ENCODE peak calls at places on chromosome 7, in nine cellular contexts. Y is ovary, X is transverse colon, K is vagina, N is heart left ventricle, V is IMR-90, H is tibial nerve, O is HCT116, E is Peyer's patch. L is an unnamed sample.

GRCh38 chr7:159231017-159231416 is 86.3 kb upstream of the VIPR2 start:
- DNase-seq in X (no peak), N (no peak), V (no peak), H (no peak), O (no peak), E (no peak), Y (no peak), K (no peak), L (no peak)

GRCh38 chr7:140059288-140060242 is 3.2 kb downstream of the PARP12 start:
- DNase-seq in N (peak), V (peak), H (no peak), E (no peak), K (peak), Y (peak), X (peak), O (peak), L (no peak)

GRCh38 chr7:149067869-149068268 is 22.6 kb downstream of the ZNF786 start:
- DNase-seq in K (no peak), Y (no peak), V (no peak), E (no peak), X (no peak), O (no peak), N (no peak), H (no peak), L (no peak)

GRCh38 chr7:105743351-105743812 is 133.0 kb downstream of the ATXN7L1 start:
- DNase-seq in V (peak), E (no peak), O (no peak), H (no peak), Y (no peak), N (no peak), X (no peak), K (no peak), L (no peak)

GRCh38 chr7:111558948-111559347 is 3.3 kb downstream of the IMMP2L start:
- DNase-seq in O (no peak), H (no peak), X (no peak), V (peak), E (no peak), N (no peak), K (no peak), Y (no peak), L (no peak)

GRCh38 chr7:90726623-90727022 is 130.5 kb downstream of the CDK14 start:
- DNase-seq in E (no peak), X (peak), K (no peak), N (no peak), O (no peak), V (peak), H (no peak), Y (no peak), L (no peak)

GRCh38 chr7:150955519-150956394 is 22.4 kb downstream of the KCNH2 start:
- DNase-seq in O (no peak), K (no peak), N (peak), E (no peak), Y (peak), V (peak), H (no peak), X (peak), L (no peak)

GRCh38 chr7:74355091-74355490 is 65.9 kb downstream of the CLIP2 start:
- DNase-seq in E (no peak), V (peak), N (no peak), O (peak), K (no peak), Y (peak), H (peak), X (peak), L (no peak)

GRCh38 chr7:32070406-32071360 is at the start of gene PDE1C:
- DNase-seq in K (peak), Y (no peak), H (no peak), N (peak), X (no peak), V (peak), E (no peak), O (no peak), L (peak)

GRCh38 chr7:148883233-148884048 is 650 bp downstream of the EZH2 start:
- DNase-seq in K (no peak), V (no peak), O (no peak), E (peak), X (peak), Y (peak), N (peak), H (peak), L (peak)

GRCh38 chr7:42624471-42624870 is 287.4 kb downstream of the C7orf25 start:
- DNase-seq in X (no peak), E (no peak), V (no peak), K (no peak), O (no peak), Y (no peak), H (no peak), N (no peak), L (no peak)

GRCh38 chr7:20241491-20242261 is 24.5 kb upstream of the MACC1 start:
- DNase-seq in E (no peak), Y (no peak), X (no peak), N (no peak), H (no peak), K (no peak), O (no peak), V (peak), L (no peak)

GRCh38 chr7:157886711-157887110 is 549.9 kb downstream of the DNAJB6 start:
- DNase-seq in H (no peak), V (no peak), E (no peak), Y (no peak), N (no peak), X (no peak), O (no peak), K (no peak), L (no peak)

GRCh38 chr7:117053407-117053806 is 100.1 kb downstream of the ST7 start:
- DNase-seq in V (no peak), K (no peak), N (no peak), X (no peak), E (no peak), H (no peak), O (no peak), Y (no peak), L (no peak)

GRCh38 chr7:18860226-18860625 is 257.2 kb downstream of the TWIST1 start:
- DNase-seq in E (no peak), K (no peak), V (no peak), N (no peak), O (no peak), Y (no peak), H (no peak), X (no peak), L (no peak)

GRCh38 chr7:134723904-134724303 is 55.5 kb upstream of the CALD1 start:
- DNase-seq in X (no peak), V (no peak), H (no peak), O (no peak), Y (no peak), N (no peak), E (no peak), K (no peak), L (no peak)

GRCh38 chr7:69927461-69927860 is 329.2 kb downstream of the AUTS2 start:
- DNase-seq in O (no peak), Y (no peak), N (no peak), E (no peak), K (no peak), X (no peak), H (no peak), V (no peak), L (no peak)

GRCh38 chr7:41816111-41816510 is 113.2 kb upstream of the INHBA start:
- DNase-seq in X (no peak), V (no peak), O (no peak), H (no peak), K (no peak), N (no peak), Y (no peak), E (no peak), L (no peak)

GRCh38 chr7:29017666-29018065 is 59.5 kb upstream of the TRIL start:
- DNase-seq in O (no peak), E (no peak), H (no peak), X (no peak), Y (no peak), N (no peak), V (peak), K (no peak), L (no peak)

GRCh38 chr7:128826916-128827247 is 3.3 kb upstream of the FLNC start:
- DNase-seq in E (no peak), H (no peak), O (no peak), Y (no peak), K (no peak), V (no peak), X (no peak), N (no peak), L (no peak)

GRCh38 chr7:128827971-128828711 is 2.1 kb upstream of the FLNC start:
- DNase-seq in O (peak), V (peak), X (no peak), Y (no peak), K (no peak), E (no peak), N (peak), H (no peak), L (no peak)

GRCh38 chr7:128826512-128826911 is 3.7 kb upstream of the FLNC start:
- DNase-seq in V (no peak), H (no peak), Y (no peak), N (no peak), X (no peak), E (no peak), O (no peak), K (no peak), L (no peak)

GRCh38 chr7:128829391-128830166 is 627 bp upstream of the FLNC start:
- DNase-seq in X (no peak), N (peak), H (no peak), V (peak), Y (peak), O (no peak), E (no peak), K (no peak), L (no peak)

DNA sequence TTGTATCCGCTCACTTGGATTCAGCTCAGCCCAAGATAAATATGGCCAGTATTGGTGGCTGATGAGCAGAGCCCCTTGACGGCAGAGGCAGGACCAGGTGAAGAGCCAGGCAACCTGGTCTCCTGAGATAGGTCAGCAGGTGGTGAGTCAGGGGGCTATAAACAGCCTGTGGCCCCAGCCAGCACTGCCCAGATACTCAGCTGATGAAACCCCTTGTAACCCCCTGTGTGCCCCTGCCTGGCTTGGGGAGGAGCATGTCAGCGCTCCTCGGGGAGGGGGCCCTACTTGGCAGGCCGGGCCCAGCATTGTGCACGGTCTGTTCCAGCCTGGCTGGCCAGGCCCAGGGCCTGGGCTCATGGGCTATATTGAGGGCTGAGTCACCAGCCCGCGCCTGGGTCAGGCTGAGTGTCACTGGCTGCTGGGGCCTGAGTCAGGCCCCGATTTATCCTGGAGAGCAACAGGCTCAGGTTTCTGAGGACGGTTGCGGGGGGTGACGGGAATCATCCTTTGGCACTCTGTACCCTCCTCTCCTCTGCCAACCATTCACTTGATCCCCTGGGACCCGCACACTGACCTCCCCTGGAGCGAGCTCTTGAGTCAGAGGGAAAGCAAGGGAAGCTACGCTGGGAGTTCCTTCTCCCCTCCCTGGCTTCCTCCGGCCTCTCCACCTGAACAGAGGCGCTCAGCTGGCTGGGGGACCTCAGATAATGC is 2.8 kb upstream of the FLNC start:
- DNase-seq in O (peak), H (no peak), X (no peak), N (peak), E (no peak), V (peak), Y (no peak), K (no peak), L (no peak)
- TF ChIP-seq POLR2A in O (no peak), H (no peak), X (no peak), N (no peak), E (no peak), V (no peak), Y (no peak), K (no peak), L (no peak)

GRCh38 chr7:16261654-16262053 is 159.7 kb downstream of the CRPPA start:
- DNase-seq in Y (no peak), E (no peak), O (no peak), K (no peak), X (no peak), H (no peak), V (no peak), N (no peak), L (no peak)
- TF ChIP-seq POLR2A in Y (no peak), E (no peak), O (no peak), K (no peak), X (no peak), H (no peak), V (no peak), N (no peak), L (no peak)

GRCh38 chr7:97117372-97118188 is at the start of gene SDHAF3:
- DNase-seq in X (peak), K (peak), O (peak), Y (peak), V (peak), E (peak), N (peak), H (peak), L (peak)
- TF ChIP-seq POLR2A in X (peak), K (no peak), O (peak), Y (peak), V (no peak), E (peak), N (peak), H (peak), L (peak)

DNA sequence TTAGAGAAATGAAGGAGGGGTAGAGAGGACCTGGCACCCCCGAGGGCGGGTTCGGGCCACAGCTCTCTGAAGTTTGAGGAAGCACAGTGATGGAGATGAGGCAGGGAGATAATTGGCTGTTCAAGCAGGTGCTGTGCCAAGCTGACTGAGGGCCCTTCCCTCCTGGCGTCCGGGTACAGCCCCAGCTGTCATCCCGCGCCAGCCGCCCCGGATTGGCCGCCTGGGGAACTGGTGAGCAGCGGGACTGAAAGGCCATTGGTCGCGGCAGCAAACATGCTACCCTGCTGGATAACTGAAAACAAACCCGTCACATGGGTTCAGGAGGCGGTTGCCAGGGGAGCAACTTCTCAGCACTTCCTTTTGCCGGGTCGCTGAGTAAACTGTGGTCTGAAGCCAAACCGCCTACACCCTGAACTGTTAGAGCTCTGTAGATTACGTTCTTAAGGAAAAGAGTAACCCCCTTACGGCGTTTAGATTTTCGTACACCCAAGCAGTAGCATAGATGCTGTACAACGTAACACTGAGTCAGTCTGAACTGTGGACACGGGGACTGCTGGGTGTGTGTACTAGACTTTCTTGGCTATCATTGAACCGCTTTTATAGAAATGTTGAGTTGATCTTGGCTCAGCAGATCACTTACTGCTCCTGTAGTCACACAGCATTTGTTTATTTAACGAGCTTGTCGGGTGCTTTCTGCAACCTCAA is 1.3 kb downstream of the INSIG1 start:
- DNase-seq in V (peak), E (peak), O (peak), H (peak), K (peak), Y (peak), N (peak), X (peak), L (peak)
- TF ChIP-seq POLR2A in V (peak), E (peak), O (no peak), H (peak), K (no peak), Y (peak), N (peak), X (peak), L (peak)

GRCh38 chr7:103299660-103300059 is 2.4 kb downstream of the PMPCB start:
- DNase-seq in O (no peak), H (no peak), E (no peak), K (no peak), V (no peak), Y (no peak), N (no peak), X (no peak), L (no peak)

GRCh38 chr7:103293526-103293925 is 3.7 kb upstream of the PMPCB start:
- DNase-seq in V (no peak), Y (no peak), N (no peak), K (no peak), X (no peak), O (no peak), E (no peak), H (no peak), L (no peak)

GRCh38 chr7:103297837-103298179 is 573 bp downstream of the PMPCB start:
- DNase-seq in K (no peak), O (no peak), H (no peak), Y (no peak), N (no peak), E (no peak), V (no peak), X (no peak), L (no peak)

GRCh38 chr7:103296901-103297836 is at the start of gene PMPCB:
- DNase-seq in Y (peak), K (peak), O (peak), H (peak), E (peak), X (peak), V (peak), N (peak), L (peak)
- TF ChIP-seq POLR2A in Y (peak), K (no peak), O (no peak), H (peak), E (no peak), X (peak), V (peak), N (peak), L (peak)

GRCh38 chr7:604038-604883 is 84.6 kb upstream of the PDGFA start:
- DNase-seq in X (peak), K (no peak), E (peak), O (no peak), H (peak), N (peak), Y (peak), V (peak), L (peak)
- TF ChIP-seq POLR2A in X (peak), K (no peak), E (no peak), O (no peak), H (peak), N (no peak), Y (peak), V (no peak), L (peak)